ENCODE peak calls at places on chromosome 3, in five cellular contexts. One of them, this sample, is unnamed. For H3K9me3, the result is how much of the 10 kb centered on the place peaks cover.

GRCh38 chr3:114709102-114709501 is 415.3 kb downstream of the TIGIT start:
- DNase-seq in aorta: no peak
- DNase-seq in CD8-positive, alpha-beta memory T cell: no peak
- DNase-seq in upper lobe of right lung: no peak
- DNase-seq in SJCRH30: no peak
- DNase-seq in this sample: no peak

GRCh38 chr3:173586176-173586575 is 188.6 kb downstream of the NLGN1 start:
- DNase-seq in CD8-positive, alpha-beta memory T cell: no peak
- DNase-seq in upper lobe of right lung: no peak
- DNase-seq in aorta: no peak
- DNase-seq in SJCRH30: no peak
- DNase-seq in this sample: no peak

GRCh38 chr3:50616770-50617095 is 218 bp upstream of the MAPKAPK3 start:
- DNase-seq in aorta: peak
- DNase-seq in upper lobe of right lung: peak
- DNase-seq in SJCRH30: peak
- DNase-seq in CD8-positive, alpha-beta memory T cell: peak
- DNase-seq in this sample: peak

GRCh38 chr3:11604139-11604895 is 39.4 kb downstream of the VGLL4 start:
- DNase-seq in CD8-positive, alpha-beta memory T cell: no peak
- DNase-seq in SJCRH30: no peak
- DNase-seq in aorta: no peak
- DNase-seq in upper lobe of right lung: no peak
- DNase-seq in this sample: peak

GRCh38 chr3:59559721-59560514 is 510.1 kb upstream of the CFAP20DC start:
- DNase-seq in SJCRH30: peak
- DNase-seq in aorta: no peak
- DNase-seq in upper lobe of right lung: no peak
- DNase-seq in CD8-positive, alpha-beta memory T cell: no peak
- DNase-seq in this sample: no peak

GRCh38 chr3:61172684-61173083 is 78.6 kb downstream of the FHIT start:
- DNase-seq in aorta: no peak
- DNase-seq in SJCRH30: no peak
- DNase-seq in CD8-positive, alpha-beta memory T cell: no peak
- DNase-seq in upper lobe of right lung: no peak
- DNase-seq in this sample: no peak

GRCh38 chr3:65927576-65927975 is 111.1 kb downstream of the MAGI1 start:
- DNase-seq in CD8-positive, alpha-beta memory T cell: no peak
- DNase-seq in aorta: no peak
- DNase-seq in SJCRH30: peak
- DNase-seq in upper lobe of right lung: no peak
- DNase-seq in this sample: no peak

GRCh38 chr3:8052599-8053185 is 448.9 kb upstream of the LMCD1 start:
- DNase-seq in upper lobe of right lung: no peak
- DNase-seq in SJCRH30: no peak
- DNase-seq in CD8-positive, alpha-beta memory T cell: no peak
- DNase-seq in aorta: no peak
- DNase-seq in this sample: no peak

GRCh38 chr3:8282541-8283165 is 219.0 kb upstream of the LMCD1 start:
- DNase-seq in SJCRH30: no peak
- DNase-seq in upper lobe of right lung: no peak
- DNase-seq in aorta: no peak
- DNase-seq in CD8-positive, alpha-beta memory T cell: no peak
- DNase-seq in this sample: no peak

GRCh38 chr3:55904716-55905115 is 417.6 kb upstream of the WNT5A start:
- DNase-seq in upper lobe of right lung: no peak
- DNase-seq in aorta: no peak
- DNase-seq in CD8-positive, alpha-beta memory T cell: no peak
- DNase-seq in SJCRH30: no peak
- DNase-seq in this sample: no peak

GRCh38 chr3:71934520-71934919 is 149.6 kb upstream of the PROK2 start:
- DNase-seq in aorta: no peak
- DNase-seq in CD8-positive, alpha-beta memory T cell: no peak
- DNase-seq in upper lobe of right lung: no peak
- DNase-seq in SJCRH30: no peak
- DNase-seq in this sample: no peak

GRCh38 chr3:132253262-132253878 is 63.8 kb upstream of the ACP3 start:
- DNase-seq in CD8-positive, alpha-beta memory T cell: no peak
- DNase-seq in SJCRH30: peak
- DNase-seq in upper lobe of right lung: no peak
- DNase-seq in aorta: no peak
- DNase-seq in this sample: no peak

GRCh38 chr3:13152826-13153710 is 79.8 kb upstream of the IQSEC1 start:
- DNase-seq in SJCRH30: no peak
- DNase-seq in aorta: peak
- DNase-seq in upper lobe of right lung: peak
- DNase-seq in CD8-positive, alpha-beta memory T cell: no peak
- DNase-seq in this sample: no peak

GRCh38 chr3:182909318-182910040 is 70.9 kb downstream of the DCUN1D1 start:
- DNase-seq in SJCRH30: no peak
- DNase-seq in aorta: no peak
- DNase-seq in upper lobe of right lung: no peak
- DNase-seq in CD8-positive, alpha-beta memory T cell: peak
- DNase-seq in this sample: no peak

GRCh38 chr3:151707216-151707615 is 26.5 kb upstream of the AADACL2 start:
- DNase-seq in SJCRH30: no peak
- DNase-seq in aorta: no peak
- DNase-seq in CD8-positive, alpha-beta memory T cell: no peak
- DNase-seq in upper lobe of right lung: no peak
- DNase-seq in this sample: no peak

GRCh38 chr3:194389269-194389668 is 9.8 kb downstream of the GP5 start:
- DNase-seq in SJCRH30: no peak
- DNase-seq in aorta: no peak
- DNase-seq in CD8-positive, alpha-beta memory T cell: no peak
- DNase-seq in upper lobe of right lung: peak
- DNase-seq in this sample: no peak
- H3K9me3 ChIP-seq in SJCRH30: under half
- H3K9me3 ChIP-seq in aorta: under half
- H3K9me3 ChIP-seq in CD8-positive, alpha-beta memory T cell: under half
- H3K9me3 ChIP-seq in upper lobe of right lung: under half
- H3K9me3 ChIP-seq in this sample: under half

DNA sequence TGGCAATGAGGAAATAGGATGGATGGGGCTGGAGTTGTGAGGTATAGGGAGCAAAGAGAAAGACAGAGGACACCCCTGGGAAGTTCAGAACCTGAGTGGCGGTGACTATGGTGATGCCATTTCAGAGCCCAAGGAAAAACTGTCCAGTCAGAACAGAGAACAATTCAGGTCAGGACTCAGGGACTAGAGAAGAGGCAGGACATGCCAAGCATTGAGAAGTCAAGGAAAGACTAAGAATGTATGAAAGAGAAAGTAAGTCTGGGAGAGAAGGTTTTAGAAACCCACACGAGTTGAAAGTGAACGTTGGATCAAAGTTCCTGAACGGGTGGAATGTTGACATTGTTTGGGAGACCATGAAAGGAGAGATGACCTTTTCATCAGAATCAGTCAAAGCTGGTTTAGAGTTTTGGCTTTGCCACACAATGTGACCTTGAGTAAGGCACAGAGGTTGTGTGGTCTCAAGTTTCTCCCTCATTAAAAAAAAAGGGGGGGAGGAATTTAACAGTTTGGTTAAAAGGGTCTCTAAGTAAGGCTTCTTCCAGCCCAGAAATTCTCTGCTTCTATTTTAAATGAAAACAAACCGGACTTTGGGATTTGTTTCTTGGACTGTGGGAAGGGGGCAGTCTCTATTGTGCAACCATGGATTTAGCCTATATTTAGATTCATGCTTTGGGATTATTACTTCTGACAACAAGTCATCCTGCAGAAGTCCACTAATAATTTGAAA is 315.8 kb upstream of the TBL1XR1 start:
- DNase-seq in SJCRH30: no peak
- DNase-seq in upper lobe of right lung: no peak
- DNase-seq in CD8-positive, alpha-beta memory T cell: no peak
- DNase-seq in aorta: no peak
- DNase-seq in this sample: no peak
- H3K4me3 ChIP-seq in SJCRH30: no peak
- H3K4me3 ChIP-seq in upper lobe of right lung: no peak
- H3K4me3 ChIP-seq in CD8-positive, alpha-beta memory T cell: no peak
- H3K4me3 ChIP-seq in aorta: no peak
- H3K4me3 ChIP-seq in this sample: no peak

GRCh38 chr3:78994174-78995027 is 773.4 kb downstream of the ROBO1 start:
- DNase-seq in CD8-positive, alpha-beta memory T cell: no peak
- DNase-seq in upper lobe of right lung: no peak
- DNase-seq in aorta: no peak
- DNase-seq in SJCRH30: no peak
- DNase-seq in this sample: no peak
- H3K9me3 ChIP-seq in CD8-positive, alpha-beta memory T cell: under half
- H3K9me3 ChIP-seq in upper lobe of right lung: under half
- H3K9me3 ChIP-seq in aorta: under half
- H3K9me3 ChIP-seq in SJCRH30: under half
- H3K9me3 ChIP-seq in this sample: under half

GRCh38 chr3:58013973-58014649 is 5.9 kb downstream of the FLNB start:
- DNase-seq in upper lobe of right lung: no peak
- DNase-seq in SJCRH30: no peak
- DNase-seq in aorta: peak
- DNase-seq in CD8-positive, alpha-beta memory T cell: no peak
- DNase-seq in this sample: peak
- H3K4me3 ChIP-seq in upper lobe of right lung: no peak
- H3K4me3 ChIP-seq in SJCRH30: no peak
- H3K4me3 ChIP-seq in aorta: no peak
- H3K4me3 ChIP-seq in CD8-positive, alpha-beta memory T cell: no peak
- H3K4me3 ChIP-seq in this sample: no peak

DNA sequence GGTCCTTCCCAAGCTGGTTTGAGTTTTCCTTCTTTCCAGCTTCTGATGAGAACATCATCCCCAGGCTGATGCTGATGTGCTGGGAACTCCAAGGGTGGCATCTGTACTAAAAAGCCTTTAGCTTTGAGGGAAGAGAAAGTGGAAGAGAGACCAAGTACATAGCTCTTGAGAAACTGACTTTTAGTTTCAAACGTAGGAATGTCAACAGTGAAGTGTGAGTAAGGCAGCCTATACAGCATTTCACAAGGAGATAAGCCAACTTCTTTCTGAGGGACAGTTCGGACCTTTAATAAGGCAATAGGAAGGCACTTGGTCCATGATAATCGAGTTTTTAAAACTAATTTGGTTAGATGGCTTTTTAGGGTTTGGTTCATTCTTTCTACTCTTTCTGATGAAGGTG is 53.7 kb downstream of the DLG1 start:
- DNase-seq in CD8-positive, alpha-beta memory T cell: no peak
- DNase-seq in SJCRH30: no peak
- DNase-seq in upper lobe of right lung: no peak
- DNase-seq in aorta: no peak
- DNase-seq in this sample: no peak
- H3K9me3 ChIP-seq in CD8-positive, alpha-beta memory T cell: under half
- H3K9me3 ChIP-seq in SJCRH30: under half
- H3K9me3 ChIP-seq in upper lobe of right lung: under half
- H3K9me3 ChIP-seq in aorta: under half
- H3K9me3 ChIP-seq in this sample: under half

GRCh38 chr3:127679534-127680145 is 6.9 kb downstream of the ABTB1 start:
- DNase-seq in aorta: peak
- DNase-seq in SJCRH30: no peak
- DNase-seq in upper lobe of right lung: peak
- DNase-seq in CD8-positive, alpha-beta memory T cell: no peak
- DNase-seq in this sample: peak
- H3K4me3 ChIP-seq in aorta: no peak
- H3K4me3 ChIP-seq in SJCRH30: no peak
- H3K4me3 ChIP-seq in upper lobe of right lung: no peak
- H3K4me3 ChIP-seq in CD8-positive, alpha-beta memory T cell: no peak
- H3K4me3 ChIP-seq in this sample: no peak

GRCh38 chr3:159733194-159733860 is 255.3 kb upstream of the IL12A start:
- DNase-seq in upper lobe of right lung: no peak
- DNase-seq in aorta: no peak
- DNase-seq in CD8-positive, alpha-beta memory T cell: no peak
- DNase-seq in SJCRH30: peak
- DNase-seq in this sample: no peak

GRCh38 chr3:159734681-159735080 is 254.0 kb upstream of the IL12A start:
- DNase-seq in SJCRH30: no peak
- DNase-seq in upper lobe of right lung: no peak
- DNase-seq in aorta: no peak
- DNase-seq in CD8-positive, alpha-beta memory T cell: no peak
- DNase-seq in this sample: no peak

GRCh38 chr3:159727506-159727905 is 261.1 kb upstream of the IL12A start:
- DNase-seq in aorta: no peak
- DNase-seq in CD8-positive, alpha-beta memory T cell: no peak
- DNase-seq in SJCRH30: no peak
- DNase-seq in upper lobe of right lung: no peak
- DNase-seq in this sample: no peak

GRCh38 chr3:159731254-159731653 is 257.4 kb upstream of the IL12A start:
- DNase-seq in aorta: no peak
- DNase-seq in SJCRH30: no peak
- DNase-seq in CD8-positive, alpha-beta memory T cell: no peak
- DNase-seq in upper lobe of right lung: no peak
- DNase-seq in this sample: no peak

GRCh38 chr3:159732172-159733111 is 256.2 kb upstream of the IL12A start:
- DNase-seq in aorta: no peak
- DNase-seq in upper lobe of right lung: no peak
- DNase-seq in SJCRH30: peak
- DNase-seq in CD8-positive, alpha-beta memory T cell: no peak
- DNase-seq in this sample: no peak
- H3K9me3 ChIP-seq in aorta: under half
- H3K9me3 ChIP-seq in upper lobe of right lung: under half
- H3K9me3 ChIP-seq in SJCRH30: under half
- H3K9me3 ChIP-seq in CD8-positive, alpha-beta memory T cell: under half
- H3K9me3 ChIP-seq in this sample: under half

DNA sequence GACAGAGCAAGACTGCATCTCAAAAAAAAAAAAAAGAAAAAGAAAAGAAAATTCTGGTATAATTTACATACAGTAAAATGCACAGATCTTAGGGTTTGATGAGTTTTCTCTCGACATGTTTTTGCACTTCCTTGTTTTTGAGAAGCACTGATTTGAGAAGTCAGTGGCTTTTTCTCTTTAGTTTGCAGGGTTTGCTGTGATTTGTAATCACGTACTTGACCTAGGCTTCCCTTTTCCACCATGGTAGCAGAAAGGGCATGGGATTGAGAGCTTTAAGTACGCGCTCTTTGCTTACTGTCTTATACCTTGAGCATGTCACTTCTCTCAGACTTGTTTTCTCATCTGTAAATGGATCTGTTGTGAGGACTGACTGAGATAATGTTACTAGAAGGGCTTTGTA is 4.1 kb downstream of the VHL start:
- DNase-seq in SJCRH30: no peak
- DNase-seq in upper lobe of right lung: no peak
- DNase-seq in CD8-positive, alpha-beta memory T cell: no peak
- DNase-seq in aorta: no peak
- DNase-seq in this sample: no peak
- H3K4me3 ChIP-seq in SJCRH30: no peak
- H3K4me3 ChIP-seq in upper lobe of right lung: no peak
- H3K4me3 ChIP-seq in CD8-positive, alpha-beta memory T cell: no peak
- H3K4me3 ChIP-seq in aorta: no peak
- H3K4me3 ChIP-seq in this sample: no peak

This sample was measured in ovary.